ENCODE peak calls at places on chromosomes 2 and 18, in five cellular contexts. One of them, this sample, is unnamed.
A peak's percentile ranks its signal among the peaks of the same experiment; 100 is the strongest.

GRCh38 chr2:234691226-234691600 is 194.3 kb upstream of the ARL4C start:
- DNase-seq in osteoblast: no peak
- DNase-seq in cardiac fibroblast: no peak
- DNase-seq in left lung: no peak
- DNase-seq in esophagus muscularis mucosa: no peak
- DNase-seq in this sample: no peak

GRCh38 chr2:181741756-181742155 is 61.4 kb upstream of the NEUROD1 start:
- DNase-seq in osteoblast: peak; percentile 91
- DNase-seq in cardiac fibroblast: no peak
- DNase-seq in left lung: no peak
- DNase-seq in esophagus muscularis mucosa: no peak
- DNase-seq in this sample: no peak

GRCh38 chr2:241224068-241224850 is 35.8 kb downstream of the ANO7 start:
- DNase-seq in osteoblast: peak; percentile 97
- DNase-seq in cardiac fibroblast: peak; percentile 58
- DNase-seq in left lung: peak; percentile 72
- DNase-seq in esophagus muscularis mucosa: no peak
- DNase-seq in this sample: peak; percentile 43

GRCh38 chr18:58863539-58864145 is 1.0 kb upstream of the ZNF532 start:
- DNase-seq in osteoblast: peak; percentile 95
- DNase-seq in cardiac fibroblast: peak; percentile 55
- DNase-seq in left lung: peak; percentile 83
- DNase-seq in esophagus muscularis mucosa: no peak
- DNase-seq in this sample: peak; percentile 46

GRCh38 chr2:2795438-2796091 is 464.5 kb upstream of the MYT1L start:
- DNase-seq in osteoblast: no peak
- DNase-seq in cardiac fibroblast: no peak
- DNase-seq in left lung: no peak
- DNase-seq in esophagus muscularis mucosa: no peak
- DNase-seq in this sample: no peak

GRCh38 chr2:191064590-191064989 is 50.6 kb upstream of the STAT1 start:
- DNase-seq in osteoblast: no peak
- DNase-seq in cardiac fibroblast: no peak
- DNase-seq in left lung: peak; percentile 38
- DNase-seq in esophagus muscularis mucosa: no peak
- DNase-seq in this sample: no peak

GRCh38 chr18:11115268-11115667 is 34.1 kb downstream of the PIEZO2 start:
- DNase-seq in osteoblast: no peak
- DNase-seq in cardiac fibroblast: peak; percentile 51
- DNase-seq in left lung: no peak
- DNase-seq in esophagus muscularis mucosa: no peak
- DNase-seq in this sample: no peak

GRCh38 chr2:3462493-3463104 is 56.7 kb downstream of the ADI1 start:
- DNase-seq in osteoblast: no peak
- DNase-seq in cardiac fibroblast: no peak
- DNase-seq in left lung: no peak
- DNase-seq in esophagus muscularis mucosa: no peak
- DNase-seq in this sample: no peak

GRCh38 chr2:145692971-145693478 is 1173.1 kb upstream of the ZEB2 start:
- DNase-seq in osteoblast: no peak
- DNase-seq in cardiac fibroblast: peak; percentile 85
- DNase-seq in left lung: no peak
- DNase-seq in esophagus muscularis mucosa: no peak
- DNase-seq in this sample: no peak

GRCh38 chr18:11163668-11164067 is 14.3 kb upstream of the PIEZO2 start:
- DNase-seq in osteoblast: no peak
- DNase-seq in cardiac fibroblast: peak; percentile 41
- DNase-seq in left lung: peak; percentile 82
- DNase-seq in esophagus muscularis mucosa: no peak
- DNase-seq in this sample: peak; percentile 40

GRCh38 chr2:133801956-133802355 is 233.7 kb upstream of the NCKAP5 start:
- DNase-seq in osteoblast: no peak
- DNase-seq in cardiac fibroblast: no peak
- DNase-seq in left lung: no peak
- DNase-seq in esophagus muscularis mucosa: no peak
- DNase-seq in this sample: no peak

GRCh38 chr2:127909019-127909418 is 23.3 kb upstream of the AMMECR1L start:
- DNase-seq in osteoblast: no peak
- DNase-seq in cardiac fibroblast: no peak
- DNase-seq in left lung: no peak
- DNase-seq in esophagus muscularis mucosa: no peak
- DNase-seq in this sample: no peak

GRCh38 chr2:120576509-120577474 is 158.9 kb upstream of the GLI2 start:
- DNase-seq in osteoblast: peak; percentile 95
- DNase-seq in cardiac fibroblast: peak; percentile 82
- DNase-seq in left lung: peak; percentile 72
- DNase-seq in esophagus muscularis mucosa: no peak
- DNase-seq in this sample: no peak

GRCh38 chr2:10868021-10868420 is 43.7 kb upstream of the KCNF1 start:
- DNase-seq in osteoblast: no peak
- DNase-seq in cardiac fibroblast: no peak
- DNase-seq in left lung: no peak
- DNase-seq in esophagus muscularis mucosa: no peak
- DNase-seq in this sample: no peak

GRCh38 chr2:162244559-162245031 is 1.4 kb upstream of the FAP start:
- DNase-seq in osteoblast: peak; percentile 89
- DNase-seq in cardiac fibroblast: peak; percentile 87
- DNase-seq in left lung: peak; percentile 66
- DNase-seq in esophagus muscularis mucosa: no peak
- DNase-seq in this sample: no peak

GRCh38 chr2:189821953-189822748 is 37.9 kb downstream of the PMS1 start:
- DNase-seq in osteoblast: peak; percentile 74
- DNase-seq in cardiac fibroblast: peak; percentile 77
- DNase-seq in left lung: peak; percentile 72
- DNase-seq in esophagus muscularis mucosa: no peak
- DNase-seq in this sample: no peak

GRCh38 chr2:239339726-239340654 is 60.8 kb downstream of the HDAC4 start:
- DNase-seq in osteoblast: no peak
- DNase-seq in cardiac fibroblast: no peak
- DNase-seq in left lung: no peak
- DNase-seq in esophagus muscularis mucosa: peak; percentile 89
- DNase-seq in this sample: no peak

GRCh38 chr2:144670080-144670479 is 150.2 kb upstream of the ZEB2 start:
- DNase-seq in osteoblast: no peak
- DNase-seq in cardiac fibroblast: no peak
- DNase-seq in left lung: no peak
- DNase-seq in esophagus muscularis mucosa: no peak
- DNase-seq in this sample: no peak

GRCh38 chr2:150909613-150910012 is 352.1 kb downstream of the RBM43 start:
- DNase-seq in osteoblast: no peak
- DNase-seq in cardiac fibroblast: no peak
- DNase-seq in left lung: no peak
- DNase-seq in esophagus muscularis mucosa: no peak
- DNase-seq in this sample: no peak

GRCh38 chr2:169397697-169398096 is 35.4 kb upstream of the LRP2 start:
- DNase-seq in osteoblast: no peak
- DNase-seq in cardiac fibroblast: peak; percentile 10
- DNase-seq in left lung: no peak
- DNase-seq in esophagus muscularis mucosa: no peak
- DNase-seq in this sample: no peak

GRCh38 chr2:210299974-210300373 is 15.0 kb downstream of the MYL1 start:
- DNase-seq in osteoblast: no peak
- DNase-seq in cardiac fibroblast: no peak
- DNase-seq in left lung: no peak
- DNase-seq in esophagus muscularis mucosa: no peak
- DNase-seq in this sample: no peak

GRCh38 chr2:205280630-205281225 is 401.6 kb upstream of the NRP2 start:
- DNase-seq in osteoblast: no peak
- DNase-seq in cardiac fibroblast: no peak
- DNase-seq in left lung: no peak
- DNase-seq in esophagus muscularis mucosa: no peak
- DNase-seq in this sample: no peak

GRCh38 chr2:99101697-99102096 is 39.8 kb upstream of the C2orf15 start:
- DNase-seq in osteoblast: peak; percentile 46
- DNase-seq in cardiac fibroblast: peak; percentile 46
- DNase-seq in left lung: no peak
- DNase-seq in esophagus muscularis mucosa: no peak
- DNase-seq in this sample: no peak

GRCh38 chr2:197348721-197349337 is 38.2 kb upstream of the ANKRD44 start:
- DNase-seq in osteoblast: no peak
- DNase-seq in cardiac fibroblast: no peak
- DNase-seq in left lung: no peak
- DNase-seq in esophagus muscularis mucosa: peak; percentile 78
- DNase-seq in this sample: no peak

GRCh38 chr2:45300026-45300750 is 290.9 kb upstream of the SIX2 start:
- DNase-seq in osteoblast: no peak
- DNase-seq in cardiac fibroblast: no peak
- DNase-seq in left lung: no peak
- DNase-seq in esophagus muscularis mucosa: no peak
- DNase-seq in this sample: no peak

GRCh38 chr2:105617631-105618350 is 126.9 kb upstream of the NCK2 start:
- DNase-seq in osteoblast: no peak
- DNase-seq in cardiac fibroblast: no peak
- DNase-seq in left lung: no peak
- DNase-seq in esophagus muscularis mucosa: no peak
- DNase-seq in this sample: no peak

GRCh38 chr2:209985879-209986278 is 16.6 kb upstream of the RPE start:
- DNase-seq in osteoblast: no peak
- DNase-seq in cardiac fibroblast: no peak
- DNase-seq in left lung: no peak
- DNase-seq in esophagus muscularis mucosa: no peak
- DNase-seq in this sample: no peak

GRCh38 chr18:59547691-59548182 is 149.5 kb downstream of the CCBE1 start:
- DNase-seq in osteoblast: peak; percentile 91
- DNase-seq in cardiac fibroblast: peak; percentile 86
- DNase-seq in left lung: no peak
- DNase-seq in esophagus muscularis mucosa: no peak
- DNase-seq in this sample: no peak

GRCh38 chr2:121689356-121689755 is 40.1 kb upstream of the CLASP1 start:
- DNase-seq in osteoblast: no peak
- DNase-seq in cardiac fibroblast: peak; percentile 52
- DNase-seq in left lung: no peak
- DNase-seq in esophagus muscularis mucosa: no peak
- DNase-seq in this sample: peak; percentile 20

GRCh38 chr2:238314576-238314975 is 5.7 kb upstream of the TRAF3IP1 start:
- DNase-seq in osteoblast: no peak
- DNase-seq in cardiac fibroblast: no peak
- DNase-seq in left lung: no peak
- DNase-seq in esophagus muscularis mucosa: no peak
- DNase-seq in this sample: no peak

DNA sequence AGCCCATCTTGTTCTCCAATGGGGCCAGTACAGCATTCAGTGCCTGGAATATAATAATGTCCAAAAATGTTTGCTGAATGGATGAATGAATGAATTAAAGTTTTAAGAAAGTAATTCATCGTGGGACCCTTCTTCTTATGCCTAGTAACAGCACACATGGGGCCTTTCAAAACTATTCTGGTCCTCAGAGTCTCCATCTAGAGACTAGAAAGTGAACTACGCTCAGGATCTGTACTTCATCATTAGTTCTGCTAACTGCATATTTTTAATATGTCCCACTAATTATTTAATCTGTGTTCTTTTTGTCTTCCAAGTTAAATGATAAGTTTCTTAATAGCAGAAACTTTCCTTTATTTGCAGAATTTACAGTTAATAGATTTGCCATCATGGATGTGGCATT is 172.5 kb downstream of the SMAD2 start:
- DNase-seq in osteoblast: peak; percentile 54
- DNase-seq in cardiac fibroblast: no peak
- DNase-seq in left lung: no peak
- DNase-seq in esophagus muscularis mucosa: no peak
- DNase-seq in this sample: no peak
- TF ChIP-seq CTCF in osteoblast: peak; percentile 36
- TF ChIP-seq CTCF in cardiac fibroblast: peak; percentile 45
- TF ChIP-seq CTCF in left lung: peak; percentile 22
- TF ChIP-seq CTCF in esophagus muscularis mucosa: no peak
- TF ChIP-seq CTCF in this sample: peak; percentile 49

GRCh38 chr2:219490186-219490585 is 8.5 kb upstream of the GMPPA start:
- DNase-seq in osteoblast: no peak
- DNase-seq in cardiac fibroblast: no peak
- DNase-seq in left lung: peak; percentile 62
- DNase-seq in esophagus muscularis mucosa: no peak
- DNase-seq in this sample: no peak
- TF ChIP-seq CTCF in osteoblast: peak; percentile 10
- TF ChIP-seq CTCF in cardiac fibroblast: no peak
- TF ChIP-seq CTCF in left lung: no peak
- TF ChIP-seq CTCF in esophagus muscularis mucosa: peak; percentile 8
- TF ChIP-seq CTCF in this sample: no peak

GRCh38 chr2:236400046-236400574 is 135.9 kb upstream of the ASB18 start:
- DNase-seq in osteoblast: no peak
- DNase-seq in cardiac fibroblast: no peak
- DNase-seq in left lung: no peak
- DNase-seq in esophagus muscularis mucosa: peak; percentile 88
- DNase-seq in this sample: no peak

GRCh38 chr2:236403811-236404210 is 139.6 kb upstream of the ASB18 start:
- DNase-seq in osteoblast: no peak
- DNase-seq in cardiac fibroblast: no peak
- DNase-seq in left lung: no peak
- DNase-seq in esophagus muscularis mucosa: peak; percentile 77
- DNase-seq in this sample: no peak

GRCh38 chr2:236403125-236403524 is 138.9 kb upstream of the ASB18 start:
- DNase-seq in osteoblast: no peak
- DNase-seq in cardiac fibroblast: no peak
- DNase-seq in left lung: no peak
- DNase-seq in esophagus muscularis mucosa: peak; percentile 85
- DNase-seq in this sample: no peak

GRCh38 chr2:236400594-236401360 is 136.6 kb upstream of the ASB18 start:
- DNase-seq in osteoblast: no peak
- DNase-seq in cardiac fibroblast: no peak
- DNase-seq in left lung: no peak
- DNase-seq in esophagus muscularis mucosa: peak; percentile 91
- DNase-seq in this sample: no peak

GRCh38 chr2:236402016-236402784 is 138.0 kb upstream of the ASB18 start:
- DNase-seq in osteoblast: no peak
- DNase-seq in cardiac fibroblast: no peak
- DNase-seq in left lung: no peak
- DNase-seq in esophagus muscularis mucosa: peak; percentile 78
- DNase-seq in this sample: no peak
- TF ChIP-seq CTCF in osteoblast: no peak
- TF ChIP-seq CTCF in cardiac fibroblast: no peak
- TF ChIP-seq CTCF in left lung: no peak
- TF ChIP-seq CTCF in esophagus muscularis mucosa: no peak
- TF ChIP-seq CTCF in this sample: no peak

DNA sequence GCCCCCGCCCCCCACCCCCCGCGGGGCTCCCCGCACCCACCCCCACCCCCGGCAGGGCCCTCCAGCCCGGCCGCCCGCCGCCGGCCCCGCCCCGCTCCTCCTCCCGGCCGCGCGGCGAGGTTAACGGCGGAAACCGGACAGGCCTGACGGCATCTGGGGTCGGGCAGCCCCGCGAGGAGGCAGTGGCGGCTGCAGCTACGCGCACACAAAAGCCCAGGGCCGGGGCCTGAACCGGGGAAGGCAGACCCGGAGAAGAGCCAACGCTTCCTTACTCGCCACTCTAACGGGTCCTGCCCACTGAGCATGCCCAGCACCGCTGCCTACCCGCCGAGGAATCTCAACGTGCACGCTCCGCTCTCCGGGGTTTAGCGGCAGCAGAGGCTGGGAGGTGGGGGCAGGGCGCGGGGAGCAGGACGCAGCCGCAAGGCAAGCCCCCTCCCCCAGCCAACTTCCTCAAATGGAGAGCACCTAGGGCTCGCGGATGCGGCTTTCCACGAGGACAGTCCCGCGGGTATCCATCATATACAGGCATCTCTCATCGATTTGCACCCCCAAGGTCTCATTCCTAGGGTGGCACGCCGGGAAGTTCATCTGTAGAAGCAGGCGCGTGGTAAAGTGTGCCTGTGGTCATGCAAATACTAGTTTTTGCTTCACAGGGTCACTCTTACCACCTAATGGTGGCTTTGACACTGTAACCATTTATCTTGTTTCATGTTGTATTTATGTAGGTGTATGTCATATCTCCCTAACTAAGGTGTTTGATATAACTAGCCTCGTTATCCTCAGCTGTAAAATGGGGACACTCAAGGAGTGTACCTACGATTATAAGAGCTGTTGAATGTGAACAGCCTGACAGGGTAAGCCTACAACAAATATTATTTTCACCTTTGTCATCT is at the start of gene MEMO1:
- DNase-seq in osteoblast: peak; percentile 99
- DNase-seq in cardiac fibroblast: peak; percentile 97
- DNase-seq in left lung: peak; percentile 98
- DNase-seq in esophagus muscularis mucosa: peak; percentile 97
- DNase-seq in this sample: peak; percentile 90
- TF ChIP-seq CTCF in osteoblast: no peak
- TF ChIP-seq CTCF in cardiac fibroblast: no peak
- TF ChIP-seq CTCF in left lung: no peak
- TF ChIP-seq CTCF in esophagus muscularis mucosa: no peak
- TF ChIP-seq CTCF in this sample: no peak